ENCODE peak calls at places on chromosomes 16 and 17, in six cellular contexts. One of them, this sample, is unnamed.

GRCh38 chr17:13418891-13419290 is 182.8 kb downstream of the HS3ST3A1 start:
- DNase-seq in fibroblast of lung: no peak
- DNase-seq in HCT116: no peak
- DNase-seq in astrocyte of the spinal cord: no peak
- DNase-seq in coronary artery: no peak
- DNase-seq in AG10803: no peak
- DNase-seq in this sample: no peak

GRCh38 chr16:52729731-52730130 is 182.8 kb upstream of the TOX3 start:
- DNase-seq in fibroblast of lung: no peak
- DNase-seq in HCT116: no peak
- DNase-seq in astrocyte of the spinal cord: no peak
- DNase-seq in coronary artery: no peak
- DNase-seq in AG10803: no peak
- DNase-seq in this sample: no peak

GRCh38 chr16:52470601-52471000 is 76.3 kb downstream of the TOX3 start:
- DNase-seq in fibroblast of lung: no peak
- DNase-seq in HCT116: no peak
- DNase-seq in astrocyte of the spinal cord: no peak
- DNase-seq in coronary artery: no peak
- DNase-seq in AG10803: no peak
- DNase-seq in this sample: no peak

GRCh38 chr16:52399116-52399515 is 147.8 kb downstream of the TOX3 start:
- DNase-seq in fibroblast of lung: no peak
- DNase-seq in HCT116: no peak
- DNase-seq in astrocyte of the spinal cord: no peak
- DNase-seq in coronary artery: no peak
- DNase-seq in AG10803: no peak
- DNase-seq in this sample: no peak

GRCh38 chr17:16428098-16428882 is 12.9 kb downstream of the TRPV2 start:
- DNase-seq in fibroblast of lung: peak
- DNase-seq in HCT116: no peak
- DNase-seq in astrocyte of the spinal cord: no peak
- DNase-seq in coronary artery: no peak
- DNase-seq in AG10803: peak
- DNase-seq in this sample: no peak

GRCh38 chr16:57531253-57531575 is 5.2 kb downstream of the CCDC102A start:
- DNase-seq in fibroblast of lung: no peak
- DNase-seq in HCT116: no peak
- DNase-seq in astrocyte of the spinal cord: no peak
- DNase-seq in coronary artery: peak
- DNase-seq in AG10803: no peak
- DNase-seq in this sample: no peak

GRCh38 chr16:15792563-15792971 is 64.3 kb downstream of the MYH11 start:
- DNase-seq in fibroblast of lung: no peak
- DNase-seq in HCT116: no peak
- DNase-seq in astrocyte of the spinal cord: no peak
- DNase-seq in coronary artery: no peak
- DNase-seq in AG10803: no peak
- DNase-seq in this sample: no peak

GRCh38 chr16:68715471-68715870 is 21.6 kb upstream of the CDH1 start:
- DNase-seq in fibroblast of lung: no peak
- DNase-seq in HCT116: no peak
- DNase-seq in astrocyte of the spinal cord: peak
- DNase-seq in coronary artery: no peak
- DNase-seq in AG10803: no peak
- DNase-seq in this sample: no peak

GRCh38 chr17:78000351-78000750 is 41.8 kb downstream of the TNRC6C start:
- DNase-seq in fibroblast of lung: peak
- DNase-seq in HCT116: no peak
- DNase-seq in astrocyte of the spinal cord: peak
- DNase-seq in coronary artery: no peak
- DNase-seq in AG10803: peak
- DNase-seq in this sample: no peak

GRCh38 chr16:67022531-67023214 is 6.3 kb upstream of the CBFB start:
- DNase-seq in fibroblast of lung: no peak
- DNase-seq in HCT116: no peak
- DNase-seq in astrocyte of the spinal cord: peak
- DNase-seq in coronary artery: no peak
- DNase-seq in AG10803: peak
- DNase-seq in this sample: no peak

GRCh38 chr17:66373944-66374817 is 71.8 kb downstream of the PRKCA start:
- DNase-seq in fibroblast of lung: peak
- DNase-seq in HCT116: no peak
- DNase-seq in astrocyte of the spinal cord: no peak
- DNase-seq in coronary artery: no peak
- DNase-seq in AG10803: no peak
- DNase-seq in this sample: no peak

GRCh38 chr17:29620271-29620670 is 2.4 kb downstream of the CORO6 start:
- DNase-seq in fibroblast of lung: peak
- DNase-seq in HCT116: peak
- DNase-seq in astrocyte of the spinal cord: peak
- DNase-seq in coronary artery: no peak
- DNase-seq in AG10803: peak
- DNase-seq in this sample: no peak

GRCh38 chr16:55176901-55177300 is 147.1 kb upstream of the IRX6 start:
- DNase-seq in fibroblast of lung: no peak
- DNase-seq in HCT116: no peak
- DNase-seq in astrocyte of the spinal cord: no peak
- DNase-seq in coronary artery: no peak
- DNase-seq in AG10803: no peak
- DNase-seq in this sample: peak

GRCh38 chr16:20729141-20729540 is 12.5 kb downstream of the THUMPD1 start:
- DNase-seq in fibroblast of lung: no peak
- DNase-seq in HCT116: no peak
- DNase-seq in astrocyte of the spinal cord: no peak
- DNase-seq in coronary artery: no peak
- DNase-seq in AG10803: no peak
- DNase-seq in this sample: no peak

GRCh38 chr16:81599034-81599744 is 154.6 kb downstream of the CMIP start:
- DNase-seq in fibroblast of lung: no peak
- DNase-seq in HCT116: no peak
- DNase-seq in astrocyte of the spinal cord: no peak
- DNase-seq in coronary artery: no peak
- DNase-seq in AG10803: no peak
- DNase-seq in this sample: peak

GRCh38 chr16:81266680-81267095 is 28.2 kb downstream of the BCO1 start:
- DNase-seq in fibroblast of lung: no peak
- DNase-seq in HCT116: no peak
- DNase-seq in astrocyte of the spinal cord: no peak
- DNase-seq in coronary artery: no peak
- DNase-seq in AG10803: no peak
- DNase-seq in this sample: no peak

GRCh38 chr16:51569204-51569911 is 418.3 kb upstream of the SALL1 start:
- DNase-seq in fibroblast of lung: no peak
- DNase-seq in HCT116: no peak
- DNase-seq in astrocyte of the spinal cord: peak
- DNase-seq in coronary artery: no peak
- DNase-seq in AG10803: peak
- DNase-seq in this sample: no peak

GRCh38 chr16:49534901-49535300 is 161.3 kb downstream of the C16orf78 start:
- DNase-seq in fibroblast of lung: no peak
- DNase-seq in HCT116: no peak
- DNase-seq in astrocyte of the spinal cord: no peak
- DNase-seq in coronary artery: no peak
- DNase-seq in AG10803: no peak
- DNase-seq in this sample: no peak

GRCh38 chr16:17397499-17397891 is 73.3 kb downstream of the XYLT1 start:
- DNase-seq in fibroblast of lung: peak
- DNase-seq in HCT116: no peak
- DNase-seq in astrocyte of the spinal cord: peak
- DNase-seq in coronary artery: no peak
- DNase-seq in AG10803: peak
- DNase-seq in this sample: peak

GRCh38 chr17:81094744-81095607 is 60.0 kb downstream of the BAIAP2 start:
- DNase-seq in fibroblast of lung: peak
- DNase-seq in HCT116: peak
- DNase-seq in astrocyte of the spinal cord: peak
- DNase-seq in coronary artery: peak
- DNase-seq in AG10803: peak
- DNase-seq in this sample: no peak

GRCh38 chr17:75773808-75774470 is 8.9 kb upstream of the GALK1 start:
- DNase-seq in fibroblast of lung: no peak
- DNase-seq in HCT116: no peak
- DNase-seq in astrocyte of the spinal cord: no peak
- DNase-seq in coronary artery: peak
- DNase-seq in AG10803: no peak
- DNase-seq in this sample: no peak
- TF ChIP-seq CTCF in fibroblast of lung: no peak
- TF ChIP-seq CTCF in HCT116: no peak
- TF ChIP-seq CTCF in astrocyte of the spinal cord: no peak
- TF ChIP-seq CTCF in coronary artery: no peak
- TF ChIP-seq CTCF in AG10803: no peak
- TF ChIP-seq CTCF in this sample: no peak

DNA sequence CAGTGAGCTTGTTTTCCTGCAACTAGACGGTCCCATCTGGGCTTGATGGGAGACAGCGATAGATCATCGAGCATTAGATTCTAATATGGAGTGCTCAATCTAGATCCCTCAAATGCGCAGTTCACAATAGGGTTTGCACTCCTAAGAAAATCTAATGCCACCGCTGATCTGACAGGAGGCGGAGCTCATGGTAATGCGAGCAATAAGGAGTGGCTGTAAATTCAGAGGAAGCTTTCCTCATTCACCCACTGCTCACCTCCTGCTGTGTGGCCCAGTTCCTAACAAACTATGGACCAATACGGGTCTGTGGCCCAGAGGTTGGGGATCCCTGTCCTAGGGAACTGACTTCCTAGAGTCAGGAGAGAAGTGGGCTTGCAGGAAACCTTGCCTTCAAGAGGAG is 25.3 kb upstream of the AMZ2 start:
- DNase-seq in fibroblast of lung: no peak
- DNase-seq in HCT116: no peak
- DNase-seq in astrocyte of the spinal cord: no peak
- DNase-seq in coronary artery: no peak
- DNase-seq in AG10803: no peak
- DNase-seq in this sample: no peak
- H3K4me3 ChIP-seq in fibroblast of lung: no peak
- H3K4me3 ChIP-seq in HCT116: no peak
- H3K4me3 ChIP-seq in astrocyte of the spinal cord: no peak
- H3K4me3 ChIP-seq in coronary artery: no peak
- H3K4me3 ChIP-seq in AG10803: no peak
- H3K4me3 ChIP-seq in this sample: no peak

GRCh38 chr17:43171761-43172487 is 910 bp downstream of the NBR1 start:
- DNase-seq in fibroblast of lung: peak
- DNase-seq in HCT116: peak
- DNase-seq in astrocyte of the spinal cord: peak
- DNase-seq in coronary artery: peak
- DNase-seq in AG10803: peak
- DNase-seq in this sample: peak
- TF ChIP-seq CTCF in fibroblast of lung: peak
- TF ChIP-seq CTCF in HCT116: peak
- TF ChIP-seq CTCF in astrocyte of the spinal cord: peak
- TF ChIP-seq CTCF in coronary artery: no peak
- TF ChIP-seq CTCF in AG10803: peak
- TF ChIP-seq CTCF in this sample: no peak

GRCh38 chr17:5535436-5535835 is 48.9 kb downstream of the NLRP1 start:
- DNase-seq in fibroblast of lung: no peak
- DNase-seq in HCT116: no peak
- DNase-seq in astrocyte of the spinal cord: no peak
- DNase-seq in coronary artery: no peak
- DNase-seq in AG10803: no peak
- DNase-seq in this sample: no peak

GRCh38 chr17:5539286-5539685 is 45.0 kb downstream of the NLRP1 start:
- DNase-seq in fibroblast of lung: no peak
- DNase-seq in HCT116: no peak
- DNase-seq in astrocyte of the spinal cord: no peak
- DNase-seq in coronary artery: peak
- DNase-seq in AG10803: no peak
- DNase-seq in this sample: no peak

GRCh38 chr17:5537251-5537650 is 47.1 kb downstream of the NLRP1 start:
- DNase-seq in fibroblast of lung: peak
- DNase-seq in HCT116: no peak
- DNase-seq in astrocyte of the spinal cord: peak
- DNase-seq in coronary artery: no peak
- DNase-seq in AG10803: peak
- DNase-seq in this sample: no peak

GRCh38 chr17:5533486-5534315 is 47.3 kb downstream of the MIS12 start:
- DNase-seq in fibroblast of lung: no peak
- DNase-seq in HCT116: no peak
- DNase-seq in astrocyte of the spinal cord: no peak
- DNase-seq in coronary artery: no peak
- DNase-seq in AG10803: no peak
- DNase-seq in this sample: no peak

DNA sequence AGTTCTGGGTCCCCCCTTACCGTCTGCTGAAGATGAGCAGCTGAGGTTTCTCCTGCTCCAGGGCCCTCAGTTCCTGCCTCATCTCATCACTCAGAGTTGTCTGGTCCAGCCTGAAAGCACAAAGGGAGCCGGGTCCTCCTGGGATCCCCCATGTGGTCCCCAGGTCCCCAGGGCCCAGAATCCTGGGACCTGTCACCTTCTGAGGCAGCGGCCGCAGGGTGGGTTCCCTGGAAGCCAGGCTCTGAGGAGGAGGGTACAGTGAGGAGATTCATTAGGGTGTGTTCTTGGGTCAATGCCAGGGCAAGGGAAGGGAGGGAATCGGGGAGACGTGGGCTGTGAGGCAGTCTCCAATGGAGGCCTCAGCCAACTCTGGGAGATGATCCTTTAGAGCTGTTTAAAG is 47.5 kb downstream of the NLRP1 start:
- DNase-seq in fibroblast of lung: no peak
- DNase-seq in HCT116: no peak
- DNase-seq in astrocyte of the spinal cord: no peak
- DNase-seq in coronary artery: no peak
- DNase-seq in AG10803: no peak
- DNase-seq in this sample: no peak
- H3K4me3 ChIP-seq in fibroblast of lung: no peak
- H3K4me3 ChIP-seq in HCT116: no peak
- H3K4me3 ChIP-seq in astrocyte of the spinal cord: no peak
- H3K4me3 ChIP-seq in coronary artery: no peak
- H3K4me3 ChIP-seq in AG10803: no peak
- H3K4me3 ChIP-seq in this sample: no peak

GRCh38 chr17:1109606-1110523 is 69.9 kb downstream of the ABR start:
- DNase-seq in fibroblast of lung: no peak
- DNase-seq in HCT116: no peak
- DNase-seq in astrocyte of the spinal cord: no peak
- DNase-seq in coronary artery: no peak
- DNase-seq in AG10803: no peak
- DNase-seq in this sample: no peak
- TF ChIP-seq CTCF in fibroblast of lung: no peak
- TF ChIP-seq CTCF in HCT116: no peak
- TF ChIP-seq CTCF in astrocyte of the spinal cord: no peak
- TF ChIP-seq CTCF in coronary artery: no peak
- TF ChIP-seq CTCF in AG10803: peak
- TF ChIP-seq CTCF in this sample: no peak

GRCh38 chr17:75061055-75061438 is 14.0 kb downstream of the KCTD2 start:
- DNase-seq in fibroblast of lung: no peak
- DNase-seq in HCT116: no peak
- DNase-seq in astrocyte of the spinal cord: no peak
- DNase-seq in coronary artery: no peak
- DNase-seq in AG10803: no peak
- DNase-seq in this sample: no peak
- H3K4me3 ChIP-seq in fibroblast of lung: no peak
- H3K4me3 ChIP-seq in HCT116: no peak
- H3K4me3 ChIP-seq in astrocyte of the spinal cord: no peak
- H3K4me3 ChIP-seq in coronary artery: no peak
- H3K4me3 ChIP-seq in AG10803: no peak
- H3K4me3 ChIP-seq in this sample: no peak

GRCh38 chr17:46770818-46771600 is 47.5 kb downstream of the WNT3 start:
- DNase-seq in fibroblast of lung: peak
- DNase-seq in HCT116: no peak
- DNase-seq in astrocyte of the spinal cord: peak
- DNase-seq in coronary artery: no peak
- DNase-seq in AG10803: peak
- DNase-seq in this sample: no peak
- TF ChIP-seq CTCF in fibroblast of lung: no peak
- TF ChIP-seq CTCF in HCT116: no peak
- TF ChIP-seq CTCF in astrocyte of the spinal cord: no peak
- TF ChIP-seq CTCF in coronary artery: no peak
- TF ChIP-seq CTCF in AG10803: no peak
- TF ChIP-seq CTCF in this sample: no peak